ENCODE peak calls at places on chromosomes 1 and 21, in eight cellular contexts. F, B, H, C, U, Y, V and I are unnamed samples. For H3K9me2 and H3K4me1, the result is how much of the 10 kb centered on the place peaks cover.

GRCh38 chr1:8419172-8419571 is 101.3 kb downstream of the SLC45A1 start:
- DNase-seq in F (no peak), B (no peak), H (no peak), C (no peak), U (no peak), Y (no peak), V (no peak), I (peak)

GRCh38 chr1:204445860-204446412 is 34.3 kb upstream of the PPP1R15B start:
- DNase-seq in F (no peak), B (peak), H (peak), C (peak), U (no peak), Y (peak), V (peak), I (peak)

GRCh38 chr1:204443871-204444581 is 32.4 kb upstream of the PPP1R15B start:
- DNase-seq in F (peak), B (no peak), H (peak), C (no peak), U (no peak), Y (no peak), V (no peak), I (no peak)

GRCh38 chr1:208007938-208008342 is 97.0 kb upstream of the CD34 start:
- DNase-seq in F (no peak), B (no peak), H (peak), C (no peak), U (no peak), Y (no peak), V (no peak), I (peak)

GRCh38 chr1:23951646-23952095 is 8.0 kb upstream of the PNRC2 start:
- DNase-seq in F (peak), B (no peak), H (peak), C (no peak), U (no peak), Y (no peak), V (no peak), I (peak)

GRCh38 chr21:44079446-44079845 is 27.8 kb upstream of the PWP2 start:
- DNase-seq in F (no peak), B (no peak), H (no peak), C (no peak), U (no peak), Y (no peak), V (no peak), I (no peak)

GRCh38 chr1:223214272-223214807 is 71.3 kb upstream of the TLR5 start:
- DNase-seq in F (no peak), B (no peak), H (no peak), C (no peak), U (no peak), Y (no peak), V (no peak), I (no peak)

GRCh38 chr1:193846881-193847280 is 660.5 kb upstream of the B3GALT2 start:
- DNase-seq in F (no peak), B (no peak), H (no peak), C (no peak), U (no peak), Y (no peak), V (no peak), I (no peak)

GRCh38 chr1:65958561-65959350 is 166.1 kb downstream of the PDE4B start:
- DNase-seq in F (no peak), B (peak), H (peak), C (peak), U (peak), Y (peak), V (peak), I (peak)

GRCh38 chr1:119762409-119762808 is 6.3 kb downstream of the HMGCS2 start:
- DNase-seq in F (no peak), B (no peak), H (no peak), C (no peak), U (no peak), Y (no peak), V (no peak), I (no peak)

GRCh38 chr21:21084179-21084578 is 86.0 kb downstream of the NCAM2 start:
- DNase-seq in F (no peak), B (no peak), H (no peak), C (no peak), U (no peak), Y (no peak), V (no peak), I (no peak)

GRCh38 chr1:6350416-6351088 is 43.0 kb downstream of the ACOT7 start:
- DNase-seq in F (peak), B (no peak), H (peak), C (peak), U (no peak), Y (no peak), V (no peak), I (no peak)

GRCh38 chr21:38909109-38909508 is 103.4 kb downstream of the ETS2 start:
- DNase-seq in F (no peak), B (no peak), H (no peak), C (no peak), U (no peak), Y (no peak), V (no peak), I (no peak)

GRCh38 chr1:61388586-61388985 is 306.2 kb downstream of the NFIA start:
- DNase-seq in F (no peak), B (no peak), H (peak), C (no peak), U (no peak), Y (no peak), V (no peak), I (peak)

GRCh38 chr1:101102757-101103156 is 77.2 kb upstream of the DPH5 start:
- DNase-seq in F (no peak), B (no peak), H (no peak), C (no peak), U (no peak), Y (no peak), V (no peak), I (no peak)

GRCh38 chr1:209207701-209208286 is 375.7 kb upstream of the CAMK1G start:
- DNase-seq in F (peak), B (peak), H (peak), C (peak), U (no peak), Y (peak), V (no peak), I (peak)

GRCh38 chr1:33615546-33615945 is 143.1 kb downstream of the ZSCAN20 start:
- DNase-seq in F (no peak), B (no peak), H (no peak), C (peak), U (no peak), Y (no peak), V (no peak), I (no peak)

GRCh38 chr1:163072658-163073057 is 3.5 kb downstream of the RGS4 start:
- DNase-seq in F (no peak), B (no peak), H (peak), C (no peak), U (no peak), Y (no peak), V (no peak), I (peak)

GRCh38 chr1:24215226-24215814 is 28.2 kb upstream of the IFNLR1 start:
- DNase-seq in F (no peak), B (no peak), H (no peak), C (no peak), U (no peak), Y (no peak), V (no peak), I (no peak)

GRCh38 chr1:204073837-204074273 is 940 bp downstream of the SOX13 start:
- DNase-seq in F (no peak), B (no peak), H (peak), C (no peak), U (no peak), Y (no peak), V (no peak), I (peak)

GRCh38 chr1:115227683-115228082 is 110.4 kb downstream of the NGF start:
- DNase-seq in F (no peak), B (no peak), H (no peak), C (no peak), U (no peak), Y (no peak), V (no peak), I (peak)

GRCh38 chr21:46098303-46099141 is 610 bp downstream of the COL6A2 start:
- DNase-seq in F (no peak), B (peak), H (no peak), C (peak), U (no peak), Y (no peak), V (no peak), I (peak)

GRCh38 chr1:164772635-164773034 is 213.7 kb downstream of the PBX1 start:
- DNase-seq in F (peak), B (no peak), H (peak), C (no peak), U (peak), Y (peak), V (no peak), I (peak)

GRCh38 chr1:232880354-232880753 is 70.1 kb upstream of the NTPCR start:
- DNase-seq in F (no peak), B (peak), H (peak), C (peak), U (peak), Y (no peak), V (peak), I (peak)

GRCh38 chr1:201619513-201619912 is 80.6 kb downstream of the NAV1 start:
- DNase-seq in F (no peak), B (no peak), H (no peak), C (no peak), U (no peak), Y (no peak), V (no peak), I (no peak)

GRCh38 chr1:157177701-157178380 is 39.6 kb upstream of the ETV3 start:
- DNase-seq in F (no peak), B (no peak), H (no peak), C (no peak), U (no peak), Y (peak), V (no peak), I (no peak)

GRCh38 chr1:93839307-93839706 is 39.7 kb downstream of the DNTTIP2 start:
- DNase-seq in F (no peak), B (no peak), H (peak), C (no peak), U (no peak), Y (no peak), V (no peak), I (peak)

GRCh38 chr1:100187912-100188311 is 9.9 kb upstream of the LRRC39 start:
- DNase-seq in F (no peak), B (no peak), H (no peak), C (no peak), U (no peak), Y (no peak), V (no peak), I (peak)

GRCh38 chr1:24586970-24587820 is 31.3 kb downstream of the NCMAP start:
- DNase-seq in F (peak), B (peak), H (peak), C (peak), U (peak), Y (peak), V (peak), I (peak)

GRCh38 chr21:31347435-31348032 is 3.5 kb upstream of the TIAM1 start:
- DNase-seq in F (no peak), B (peak), H (peak), C (peak), U (no peak), Y (no peak), V (peak), I (peak)

GRCh38 chr1:234549447-234550021 is 60.4 kb downstream of the IRF2BP2 start:
- DNase-seq in F (no peak), B (no peak), H (no peak), C (no peak), U (no peak), Y (no peak), V (no peak), I (no peak)

GRCh38 chr1:26340047-26340481 is 13.9 kb downstream of the CRYBG2 start:
- DNase-seq in F (no peak), B (no peak), H (no peak), C (no peak), U (no peak), Y (no peak), V (no peak), I (no peak)
- H3K9me2 ChIP-seq in F (under half), B (under half), H (under half), C (under half), U (under half), Y (under half), V (under half), I (under half)

GRCh38 chr1:214542275-214543199 is 8.9 kb downstream of the PTPN14 start:
- DNase-seq in F (no peak), B (no peak), H (no peak), C (no peak), U (no peak), Y (no peak), V (no peak), I (no peak)
- H3K4me1 ChIP-seq in F (under half), B (half or more), H (under half), C (under half), U (under half), Y (under half), V (under half), I (under half)

DNA sequence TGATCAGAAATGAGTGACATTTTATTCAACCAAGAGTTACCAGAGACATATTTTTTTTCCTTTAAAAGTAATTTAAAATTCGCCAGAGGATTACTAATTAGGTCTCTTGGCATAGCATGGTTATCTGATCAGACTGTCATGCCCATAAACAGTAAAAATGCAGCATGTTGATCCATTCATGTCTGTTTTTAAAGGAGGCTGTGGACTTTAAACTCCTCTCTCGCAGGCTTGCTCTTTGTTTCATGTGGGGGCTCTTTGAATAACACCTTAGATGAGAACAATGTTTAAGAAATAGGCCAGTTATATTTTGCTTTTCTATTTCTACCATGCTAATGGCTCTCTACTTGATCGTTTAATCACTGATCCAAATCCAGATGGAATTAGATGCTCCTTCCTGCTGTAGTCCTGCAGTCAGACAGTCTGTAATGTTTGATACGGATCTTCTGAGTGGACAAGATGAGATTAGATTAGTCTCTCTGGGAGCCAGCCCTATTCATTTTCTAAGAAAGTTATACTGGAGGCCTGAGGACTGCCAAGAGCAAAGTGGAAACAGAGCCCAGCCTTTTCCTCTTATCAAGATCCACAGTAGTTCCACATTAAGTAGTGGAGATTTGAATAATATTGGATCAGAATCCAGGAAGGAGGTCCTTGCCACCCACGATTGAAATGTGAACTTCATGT is 197.4 kb downstream of the HS2ST1 start:
- DNase-seq in F (no peak), B (no peak), H (no peak), C (no peak), U (no peak), Y (no peak), V (no peak), I (no peak)
- H3K9me2 ChIP-seq in F (under half), B (under half), H (under half), C (under half), U (under half), Y (under half), V (under half), I (under half)

DNA sequence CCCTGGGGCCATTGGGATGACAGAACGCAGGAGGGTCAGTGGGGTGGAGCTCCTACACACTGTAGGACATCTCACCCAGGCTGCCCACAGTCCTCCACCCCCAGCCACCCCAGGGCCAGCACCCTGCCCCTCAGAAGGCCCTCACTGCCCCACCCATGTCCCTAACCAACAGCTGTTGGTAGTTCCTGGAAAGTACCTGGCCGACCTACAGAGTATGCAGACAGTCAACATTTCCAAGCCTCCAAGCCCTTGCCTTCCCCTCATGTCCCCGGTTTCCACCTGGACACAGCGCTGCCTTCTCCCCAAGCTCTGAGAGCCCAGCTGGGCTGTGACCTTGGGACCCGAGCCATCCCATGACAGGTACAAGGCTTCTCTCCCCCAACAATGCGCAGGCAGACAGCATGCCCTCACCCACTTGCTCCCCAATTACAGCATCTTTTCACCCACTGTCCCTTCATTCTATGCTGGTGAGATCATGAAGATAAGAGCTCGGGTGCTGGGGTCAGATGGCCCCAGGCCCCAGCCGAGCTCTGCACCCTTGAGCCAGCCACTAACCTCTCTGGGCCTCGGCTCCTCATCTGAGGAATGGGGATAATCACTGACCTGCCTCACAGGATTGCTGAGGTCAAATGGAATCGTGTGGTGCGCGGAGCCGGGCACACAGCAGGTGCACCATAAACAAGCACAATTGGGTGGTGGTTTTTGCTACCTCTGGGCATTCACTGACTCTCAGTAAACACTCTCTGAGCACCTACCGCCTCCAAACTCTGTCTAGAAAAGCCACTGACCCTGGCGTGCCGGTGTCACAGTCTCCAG is 11.2 kb downstream of the LAPTM5 start:
- DNase-seq in F (no peak), B (no peak), H (no peak), C (no peak), U (no peak), Y (peak), V (no peak), I (no peak)
- H3K4me1 ChIP-seq in F (under half), B (under half), H (under half), C (under half), U (under half), Y (half or more), V (half or more), I (under half)

GRCh38 chr1:1776672-1777393 is 1.4 kb downstream of the NADK start:
- DNase-seq in F (no peak), B (no peak), H (peak), C (no peak), U (no peak), Y (no peak), V (no peak), I (no peak)

GRCh38 chr1:1777510-1777909 is 760 bp downstream of the NADK start:
- DNase-seq in F (no peak), B (peak), H (peak), C (peak), U (peak), Y (peak), V (peak), I (peak)

GRCh38 chr1:1779691-1780597 is 1.7 kb upstream of the NADK start:
- DNase-seq in F (peak), B (peak), H (no peak), C (no peak), U (no peak), Y (peak), V (peak), I (peak)

GRCh38 chr1:1778827-1779675 is 781 bp upstream of the NADK start:
- DNase-seq in F (peak), B (peak), H (peak), C (no peak), U (peak), Y (peak), V (peak), I (peak)

DNA sequence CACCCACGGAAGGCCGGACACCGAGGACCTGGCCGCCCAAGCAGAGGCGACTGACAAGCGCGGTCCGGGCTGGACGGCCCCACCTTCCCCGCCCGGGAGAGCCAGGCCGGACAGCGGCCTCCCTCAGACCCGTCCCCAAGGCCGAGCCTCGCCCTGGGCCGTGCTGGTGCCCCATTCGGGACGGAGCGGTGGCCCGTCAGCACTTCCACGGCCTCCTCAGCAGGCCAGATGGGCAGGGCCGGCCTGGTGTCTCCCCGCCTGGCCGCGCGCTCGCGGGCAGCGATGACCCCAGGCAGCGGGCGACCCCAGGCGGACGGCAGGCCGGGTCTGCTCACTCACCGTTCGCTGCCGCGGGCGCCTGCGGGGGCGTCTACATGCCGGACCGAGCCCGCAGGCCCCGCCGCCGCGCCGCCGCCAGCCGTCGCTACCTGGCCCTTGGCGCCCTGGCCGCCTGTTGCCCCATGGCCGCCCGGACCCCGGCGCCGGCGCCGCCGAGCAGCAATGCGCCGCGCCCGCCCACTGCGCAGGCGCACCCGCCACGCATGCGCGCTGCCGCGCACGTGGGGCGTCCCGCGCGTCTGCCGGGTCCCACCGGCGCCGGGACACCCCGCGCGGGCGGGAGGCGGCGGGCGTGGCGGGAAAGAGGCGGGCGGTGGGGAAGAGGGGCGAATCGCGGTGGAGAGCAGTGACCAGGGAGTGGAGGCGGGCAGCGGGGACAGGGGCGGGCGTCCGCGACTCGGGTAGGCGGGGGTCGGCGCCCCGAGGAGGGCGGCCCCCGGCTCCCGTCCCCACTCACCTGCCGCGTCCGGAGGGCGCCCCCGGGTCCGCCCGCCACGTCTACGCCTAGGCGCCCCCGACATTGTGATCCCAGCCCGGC is at the start of gene NADK:
- DNase-seq in F (peak), B (peak), H (peak), C (peak), U (peak), Y (peak), V (peak), I (peak)
- H3K9me2 ChIP-seq in F (under half), B (under half), H (under half), C (under half), U (under half), Y (under half), V (under half), I (under half)

DNA sequence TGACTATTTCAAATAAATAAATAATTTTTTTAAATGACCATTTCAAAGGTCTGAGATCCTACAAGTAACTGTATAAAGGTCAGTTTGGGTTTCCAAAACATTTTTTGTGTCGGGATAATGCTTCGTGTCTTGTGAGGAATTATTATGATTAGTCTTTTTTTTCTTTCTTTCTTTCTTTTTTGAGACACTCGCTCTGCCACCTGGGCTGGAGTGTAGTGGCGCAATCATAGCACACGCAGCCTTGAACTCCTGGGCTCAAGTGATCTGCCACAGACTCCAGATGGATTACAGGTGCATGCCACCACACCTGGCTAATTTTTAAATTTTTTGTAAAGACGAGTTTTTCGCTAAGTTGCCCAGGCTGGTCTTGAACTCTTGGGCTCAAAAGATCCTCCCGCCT is 1.9 kb upstream of the SDE2 start:
- DNase-seq in F (no peak), B (no peak), H (no peak), C (no peak), U (no peak), Y (no peak), V (no peak), I (no peak)
- H3K4me1 ChIP-seq in F (under half), B (under half), H (under half), C (under half), U (under half), Y (under half), V (under half), I (under half)

GRCh38 chr1:56148466-56149193 is 430.7 kb downstream of the PLPP3 start:
- DNase-seq in F (no peak), B (no peak), H (no peak), C (no peak), U (no peak), Y (no peak), V (peak), I (no peak)
- H3K9me2 ChIP-seq in F (under half), B (under half), H (under half), C (under half), U (under half), Y (under half), V (under half), I (under half)